ENCODE peak calls at places on chromosomes 1 and 21, in five cellular contexts. One of them, this sample, is unnamed.

GRCh38 chr1:64654519-64655341 is 90.1 kb upstream of the RAVER2 start:
- DNase-seq in natural killer cell: no peak
- DNase-seq in esophagus squamous epithelium: no peak
- DNase-seq in GM12878: no peak
- DNase-seq in GM23338: no peak
- DNase-seq in this sample: peak

GRCh38 chr1:165143437-165144065 is 213.0 kb downstream of the LMX1A start:
- DNase-seq in natural killer cell: no peak
- DNase-seq in esophagus squamous epithelium: no peak
- DNase-seq in GM12878: no peak
- DNase-seq in GM23338: peak
- DNase-seq in this sample: no peak

GRCh38 chr1:230677200-230677599 is 34.9 kb downstream of the COG2 start:
- DNase-seq in natural killer cell: no peak
- DNase-seq in esophagus squamous epithelium: no peak
- DNase-seq in GM12878: no peak
- DNase-seq in GM23338: no peak
- DNase-seq in this sample: no peak

GRCh38 chr1:98251497-98251896 is 330.7 kb upstream of the DPYD start:
- DNase-seq in natural killer cell: no peak
- DNase-seq in esophagus squamous epithelium: no peak
- DNase-seq in GM12878: no peak
- DNase-seq in GM23338: peak
- DNase-seq in this sample: no peak

GRCh38 chr1:30323841-30324240 is 399.5 kb downstream of the MATN1 start:
- DNase-seq in natural killer cell: peak
- DNase-seq in esophagus squamous epithelium: no peak
- DNase-seq in GM12878: no peak
- DNase-seq in GM23338: no peak
- DNase-seq in this sample: no peak

GRCh38 chr1:8189931-8190483 is 127.9 kb upstream of the SLC45A1 start:
- DNase-seq in natural killer cell: no peak
- DNase-seq in esophagus squamous epithelium: no peak
- DNase-seq in GM12878: no peak
- DNase-seq in GM23338: no peak
- DNase-seq in this sample: no peak

GRCh38 chr1:108011295-108011694 is 46.3 kb upstream of the VAV3 start:
- DNase-seq in natural killer cell: no peak
- DNase-seq in esophagus squamous epithelium: no peak
- DNase-seq in GM12878: no peak
- DNase-seq in GM23338: no peak
- DNase-seq in this sample: no peak

GRCh38 chr1:240426056-240426455 is 185.9 kb downstream of the GREM2 start:
- DNase-seq in natural killer cell: no peak
- DNase-seq in esophagus squamous epithelium: no peak
- DNase-seq in GM12878: no peak
- DNase-seq in GM23338: no peak
- DNase-seq in this sample: no peak

GRCh38 chr1:960371-961131 is at the start of gene KLHL17:
- DNase-seq in natural killer cell: peak
- DNase-seq in esophagus squamous epithelium: no peak
- DNase-seq in GM12878: no peak
- DNase-seq in GM23338: peak
- DNase-seq in this sample: peak

GRCh38 chr1:230270185-230270939 is 155.8 kb downstream of the PGBD5 start:
- DNase-seq in natural killer cell: no peak
- DNase-seq in esophagus squamous epithelium: no peak
- DNase-seq in GM12878: peak
- DNase-seq in GM23338: no peak
- DNase-seq in this sample: no peak

GRCh38 chr1:209045326-209046057 is 538.0 kb upstream of the CAMK1G start:
- DNase-seq in natural killer cell: no peak
- DNase-seq in esophagus squamous epithelium: no peak
- DNase-seq in GM12878: no peak
- DNase-seq in GM23338: no peak
- DNase-seq in this sample: peak

GRCh38 chr1:111989531-111990025 is at the start of gene KCND3:
- DNase-seq in natural killer cell: no peak
- DNase-seq in esophagus squamous epithelium: no peak
- DNase-seq in GM12878: no peak
- DNase-seq in GM23338: peak
- DNase-seq in this sample: no peak

GRCh38 chr1:9728451-9729295 is 77.1 kb downstream of the PIK3CD start:
- DNase-seq in natural killer cell: no peak
- DNase-seq in esophagus squamous epithelium: no peak
- DNase-seq in GM12878: no peak
- DNase-seq in GM23338: no peak
- DNase-seq in this sample: no peak

GRCh38 chr1:116919802-116920201 is 10.1 kb downstream of the PTGFRN start:
- DNase-seq in natural killer cell: no peak
- DNase-seq in esophagus squamous epithelium: no peak
- DNase-seq in GM12878: no peak
- DNase-seq in GM23338: no peak
- DNase-seq in this sample: no peak

GRCh38 chr1:31704261-31705079 is 653 bp upstream of the COL16A1 start:
- DNase-seq in natural killer cell: no peak
- DNase-seq in esophagus squamous epithelium: no peak
- DNase-seq in GM12878: no peak
- DNase-seq in GM23338: peak
- DNase-seq in this sample: peak

GRCh38 chr21:42474043-42474831 is 21.8 kb downstream of the RSPH1 start:
- DNase-seq in natural killer cell: no peak
- DNase-seq in esophagus squamous epithelium: no peak
- DNase-seq in GM12878: no peak
- DNase-seq in GM23338: peak
- DNase-seq in this sample: no peak

GRCh38 chr1:163796394-163796821 is 474.7 kb downstream of the NUF2 start:
- DNase-seq in natural killer cell: no peak
- DNase-seq in esophagus squamous epithelium: no peak
- DNase-seq in GM12878: no peak
- DNase-seq in GM23338: no peak
- DNase-seq in this sample: peak

GRCh38 chr1:246608616-246609376 is 42.5 kb downstream of the CNST start:
- DNase-seq in natural killer cell: no peak
- DNase-seq in esophagus squamous epithelium: peak
- DNase-seq in GM12878: no peak
- DNase-seq in GM23338: peak
- DNase-seq in this sample: peak

GRCh38 chr21:37292946-37293345 is 25.8 kb upstream of the VPS26C start:
- DNase-seq in natural killer cell: no peak
- DNase-seq in esophagus squamous epithelium: no peak
- DNase-seq in GM12878: no peak
- DNase-seq in GM23338: no peak
- DNase-seq in this sample: no peak

GRCh38 chr1:38564946-38565570 is 294.5 kb downstream of the RRAGC start:
- DNase-seq in natural killer cell: no peak
- DNase-seq in esophagus squamous epithelium: no peak
- DNase-seq in GM12878: no peak
- DNase-seq in GM23338: no peak
- DNase-seq in this sample: no peak

GRCh38 chr1:107842241-107842640 is 122.7 kb downstream of the VAV3 start:
- DNase-seq in natural killer cell: no peak
- DNase-seq in esophagus squamous epithelium: no peak
- DNase-seq in GM12878: no peak
- DNase-seq in GM23338: no peak
- DNase-seq in this sample: no peak

GRCh38 chr1:200342511-200343400 is 67.1 kb downstream of the ZNF281 start:
- DNase-seq in natural killer cell: no peak
- DNase-seq in esophagus squamous epithelium: no peak
- DNase-seq in GM12878: no peak
- DNase-seq in GM23338: no peak
- DNase-seq in this sample: peak

GRCh38 chr1:47661065-47661464 is 223.2 kb downstream of the FOXD2 start:
- DNase-seq in natural killer cell: no peak
- DNase-seq in esophagus squamous epithelium: no peak
- DNase-seq in GM12878: no peak
- DNase-seq in GM23338: no peak
- DNase-seq in this sample: no peak

GRCh38 chr1:212614398-212615091 is 6.0 kb downstream of the ATF3 start:
- DNase-seq in natural killer cell: no peak
- DNase-seq in esophagus squamous epithelium: no peak
- DNase-seq in GM12878: no peak
- DNase-seq in GM23338: no peak
- DNase-seq in this sample: no peak

GRCh38 chr21:43012596-43012995 is 38.2 kb downstream of the PKNOX1 start:
- DNase-seq in natural killer cell: no peak
- DNase-seq in esophagus squamous epithelium: no peak
- DNase-seq in GM12878: no peak
- DNase-seq in GM23338: no peak
- DNase-seq in this sample: no peak

GRCh38 chr1:42852608-42852980 is 6.2 kb downstream of the ZNF691 start:
- DNase-seq in natural killer cell: no peak
- DNase-seq in esophagus squamous epithelium: no peak
- DNase-seq in GM12878: no peak
- DNase-seq in GM23338: no peak
- DNase-seq in this sample: no peak

GRCh38 chr1:22887491-22887890 is 85.2 kb downstream of the LACTBL1 start:
- DNase-seq in natural killer cell: no peak
- DNase-seq in esophagus squamous epithelium: no peak
- DNase-seq in GM12878: no peak
- DNase-seq in GM23338: no peak
- DNase-seq in this sample: no peak

GRCh38 chr1:47984175-47984789 is 12.9 kb downstream of the TRABD2B start:
- DNase-seq in natural killer cell: no peak
- DNase-seq in esophagus squamous epithelium: no peak
- DNase-seq in GM12878: no peak
- DNase-seq in GM23338: peak
- DNase-seq in this sample: no peak

GRCh38 chr1:230772457-230773395 is 25.5 kb downstream of the CAPN9 start:
- DNase-seq in natural killer cell: no peak
- DNase-seq in esophagus squamous epithelium: no peak
- DNase-seq in GM12878: no peak
- DNase-seq in GM23338: peak
- DNase-seq in this sample: peak

GRCh38 chr1:183922197-183922596 is 115.3 kb downstream of the COLGALT2 start:
- DNase-seq in natural killer cell: no peak
- DNase-seq in esophagus squamous epithelium: no peak
- DNase-seq in GM12878: no peak
- DNase-seq in GM23338: peak
- DNase-seq in this sample: no peak
- TF ChIP-seq CTCF in natural killer cell: no peak
- TF ChIP-seq CTCF in esophagus squamous epithelium: no peak
- TF ChIP-seq CTCF in GM12878: no peak
- TF ChIP-seq CTCF in GM23338: peak
- TF ChIP-seq CTCF in this sample: peak

DNA sequence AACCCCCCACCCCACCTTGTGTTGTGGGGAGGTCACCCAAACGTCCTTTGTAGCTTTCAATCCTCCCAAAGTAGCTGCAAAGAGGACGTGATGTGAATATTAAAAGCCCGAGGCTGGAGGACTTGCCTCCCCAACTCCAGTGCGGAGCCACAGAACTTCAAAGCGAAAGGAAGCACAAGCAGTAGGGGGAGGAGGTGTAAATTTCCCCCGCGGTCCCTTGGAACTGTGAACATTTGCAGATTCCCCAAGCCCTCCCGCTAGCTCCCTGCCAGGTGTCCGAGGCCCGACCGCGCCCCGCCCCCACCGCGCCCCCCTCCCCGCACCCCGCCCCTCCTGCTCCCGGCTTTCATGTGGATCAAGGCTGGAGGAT is 41.5 kb upstream of the HAO2 start:
- DNase-seq in natural killer cell: no peak
- DNase-seq in esophagus squamous epithelium: no peak
- DNase-seq in GM12878: no peak
- DNase-seq in GM23338: peak
- DNase-seq in this sample: no peak
- TF ChIP-seq CTCF in natural killer cell: no peak
- TF ChIP-seq CTCF in esophagus squamous epithelium: no peak
- TF ChIP-seq CTCF in GM12878: no peak
- TF ChIP-seq CTCF in GM23338: no peak
- TF ChIP-seq CTCF in this sample: no peak

DNA sequence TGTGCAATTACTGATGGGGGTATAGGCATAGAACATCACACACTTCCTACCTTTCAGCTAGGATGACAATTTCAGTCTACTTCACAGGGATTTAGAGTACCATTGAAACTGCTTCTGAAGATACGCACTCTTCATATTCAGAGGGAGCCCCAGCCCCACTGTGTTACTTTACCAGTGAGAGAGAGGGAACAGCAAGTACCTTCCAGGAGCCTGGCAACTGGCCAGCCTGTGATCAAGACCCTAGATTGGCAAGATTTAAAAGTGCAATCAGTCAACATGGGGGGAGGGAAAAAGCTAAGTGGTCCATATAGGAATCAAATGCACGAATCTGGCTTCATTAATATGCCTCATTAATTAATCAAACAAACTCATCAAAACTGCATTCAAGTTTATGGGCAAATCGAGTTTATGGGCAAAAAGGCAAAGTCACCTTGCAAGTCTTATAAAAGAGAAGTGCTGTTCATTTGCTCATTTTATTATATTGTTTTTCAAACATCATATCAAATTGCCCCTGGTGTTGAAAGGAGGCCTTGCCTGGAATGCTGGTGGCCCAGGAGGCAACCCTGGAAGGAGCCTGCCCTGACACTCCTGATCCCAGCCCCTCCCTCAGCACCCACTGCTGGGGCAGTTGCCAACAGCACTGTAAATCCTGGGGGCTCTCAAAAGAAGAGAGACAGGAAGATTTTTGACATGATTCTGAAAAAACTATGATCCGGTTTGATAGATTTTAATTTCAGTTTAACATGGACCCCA is 184.9 kb upstream of the DPT start:
- DNase-seq in natural killer cell: no peak
- DNase-seq in esophagus squamous epithelium: no peak
- DNase-seq in GM12878: no peak
- DNase-seq in GM23338: no peak
- DNase-seq in this sample: no peak
- TF ChIP-seq CTCF in natural killer cell: no peak
- TF ChIP-seq CTCF in esophagus squamous epithelium: no peak
- TF ChIP-seq CTCF in GM12878: no peak
- TF ChIP-seq CTCF in GM23338: no peak
- TF ChIP-seq CTCF in this sample: no peak

GRCh38 chr1:194829492-194829891 is 1643.1 kb upstream of the B3GALT2 start:
- DNase-seq in natural killer cell: no peak
- DNase-seq in esophagus squamous epithelium: no peak
- DNase-seq in GM12878: no peak
- DNase-seq in GM23338: no peak
- DNase-seq in this sample: peak

GRCh38 chr1:194830387-194830786 is 1644.0 kb upstream of the B3GALT2 start:
- DNase-seq in natural killer cell: no peak
- DNase-seq in esophagus squamous epithelium: no peak
- DNase-seq in GM12878: no peak
- DNase-seq in GM23338: no peak
- DNase-seq in this sample: no peak

GRCh38 chr1:194825382-194825781 is 1639.0 kb upstream of the B3GALT2 start:
- DNase-seq in natural killer cell: no peak
- DNase-seq in esophagus squamous epithelium: no peak
- DNase-seq in GM12878: no peak
- DNase-seq in GM23338: no peak
- DNase-seq in this sample: no peak
- TF ChIP-seq CTCF in natural killer cell: no peak
- TF ChIP-seq CTCF in esophagus squamous epithelium: no peak
- TF ChIP-seq CTCF in GM12878: no peak
- TF ChIP-seq CTCF in GM23338: no peak
- TF ChIP-seq CTCF in this sample: peak